ENCODE peak calls at places on chromosomes 6 and 20, in eight cellular contexts. M is cardiac muscle cell; H is ovary; P is CD8-positive, alpha-beta memory T cell; Q is lung; J is effector memory CD4-positive, alpha-beta T cell; L is prostate gland; G is thoracic aorta. T is an unnamed sample.

GRCh38 chr6:30974488-30975252 is 8.8 kb upstream of the MUC21 start:
- DNase-seq in M (no peak), H (no peak), P (no peak), Q (no peak), J (no peak), L (no peak), G (no peak), T (no peak)

GRCh38 chr20:44706371-44707258 is 8.6 kb upstream of the CCN5 start:
- DNase-seq in M (no peak), H (peak; percentile 42), P (no peak), Q (no peak), J (no peak), L (no peak), G (peak; percentile 76), T (peak; percentile 78)

GRCh38 chr20:2692036-2692885 is at the start of gene EBF4:
- DNase-seq in M (peak; percentile 50), H (peak; percentile 86), P (peak; percentile 22), Q (no peak), J (peak; percentile 3), L (peak; percentile 63), G (no peak), T (no peak)

GRCh38 chr6:125197795-125198269 is 44.3 kb downstream of the TPD52L1 start:
- DNase-seq in M (peak; percentile 78), H (peak; percentile 70), P (no peak), Q (peak; percentile 81), J (no peak), L (peak; percentile 59), G (peak; percentile 54), T (peak; percentile 88)

GRCh38 chr20:48286571-48287551 is 501.6 kb upstream of the SULF2 start:
- DNase-seq in M (peak; percentile 48), H (peak; percentile 71), P (no peak), Q (no peak), J (no peak), L (no peak), G (no peak), T (no peak)

GRCh38 chr20:63463400-63464288 is 8.8 kb downstream of the KCNQ2 start:
- DNase-seq in M (no peak), H (no peak), P (no peak), Q (no peak), J (no peak), L (no peak), G (no peak), T (no peak)

GRCh38 chr6:79230149-79230548 is 4.3 kb downstream of the HMGN3 start:
- DNase-seq in M (peak; percentile 16), H (no peak), P (no peak), Q (no peak), J (no peak), L (no peak), G (no peak), T (no peak)

GRCh38 chr20:37226889-37227288 is 34.7 kb downstream of the GHRH start:
- DNase-seq in M (peak; percentile 73), H (peak; percentile 58), P (no peak), Q (peak; percentile 38), J (no peak), L (no peak), G (no peak), T (peak; percentile 33)

GRCh38 chr20:15561707-15562106 is 1011.5 kb downstream of the KIF16B start:
- DNase-seq in M (no peak), H (no peak), P (no peak), Q (no peak), J (no peak), L (no peak), G (no peak), T (no peak)

GRCh38 chr6:16174368-16175078 is 45.6 kb downstream of the MYLIP start:
- DNase-seq in M (no peak), H (no peak), P (no peak), Q (no peak), J (no peak), L (no peak), G (no peak), T (no peak)

GRCh38 chr6:28648035-28648877 is 122.6 kb downstream of the GPX5 start:
- DNase-seq in M (peak; percentile 81), H (peak; percentile 46), P (no peak), Q (no peak), J (no peak), L (peak; percentile 12), G (no peak), T (no peak)

GRCh38 chr20:57851025-57851682 is 141.3 kb upstream of the PMEPA1 start:
- DNase-seq in M (no peak), H (no peak), P (no peak), Q (no peak), J (no peak), L (no peak), G (no peak), T (no peak)

GRCh38 chr20:11447371-11448100 is 470.2 kb upstream of the BTBD3 start:
- DNase-seq in M (no peak), H (no peak), P (no peak), Q (no peak), J (no peak), L (no peak), G (no peak), T (no peak)

GRCh38 chr20:50112512-50113419 is at the start of gene UBE2V1:
- DNase-seq in M (peak; percentile 93), H (peak; percentile 90), P (peak; percentile 86), Q (peak; percentile 90), J (peak; percentile 80), L (peak; percentile 89), G (peak; percentile 67), T (peak; percentile 88)

GRCh38 chr6:53794720-53795253 is at the start of gene LRRC1:
- DNase-seq in M (peak; percentile 93), H (peak; percentile 96), P (peak; percentile 81), Q (peak; percentile 91), J (peak; percentile 73), L (peak; percentile 90), G (peak; percentile 51), T (peak; percentile 57)

GRCh38 chr20:46006031-46006430 is 2.7 kb upstream of the MMP9 start:
- DNase-seq in M (no peak), H (no peak), P (no peak), Q (no peak), J (no peak), L (no peak), G (no peak), T (no peak)

GRCh38 chr20:52340036-52340634 is 148.6 kb upstream of the ZFP64 start:
- DNase-seq in M (peak; percentile 4), H (no peak), P (no peak), Q (no peak), J (no peak), L (no peak), G (no peak), T (no peak)

GRCh38 chr6:24274441-24275083 is 83.3 kb downstream of the DCDC2 start:
- DNase-seq in M (peak; percentile 37), H (no peak), P (no peak), Q (no peak), J (no peak), L (no peak), G (no peak), T (no peak)

GRCh38 chr6:162343196-162343901 is 384.2 kb downstream of the PRKN start:
- DNase-seq in M (peak; percentile 8), H (no peak), P (no peak), Q (no peak), J (no peak), L (no peak), G (no peak), T (no peak)

GRCh38 chr6:84065718-84066290 is 32.2 kb downstream of the MRAP2 start:
- DNase-seq in M (peak; percentile 45), H (no peak), P (no peak), Q (no peak), J (no peak), L (peak; percentile 51), G (no peak), T (no peak)

GRCh38 chr20:31934968-31935764 is 16.7 kb downstream of the PDRG1 start:
- DNase-seq in M (no peak), H (no peak), P (no peak), Q (no peak), J (no peak), L (no peak), G (no peak), T (no peak)

GRCh38 chr6:158993639-158994038 is 6.4 kb downstream of the RSPH3 start:
- DNase-seq in M (no peak), H (no peak), P (no peak), Q (no peak), J (no peak), L (no peak), G (no peak), T (no peak)

GRCh38 chr20:63044605-63045004 is 37.8 kb upstream of the BHLHE23 start:
- DNase-seq in M (no peak), H (no peak), P (no peak), Q (no peak), J (no peak), L (no peak), G (no peak), T (no peak)

GRCh38 chr20:10172998-10173655 is 45.5 kb upstream of the SNAP25 start:
- DNase-seq in M (no peak), H (no peak), P (no peak), Q (no peak), J (no peak), L (no peak), G (no peak), T (no peak)
- H3K4me3 ChIP-seq in M (no peak overlapping the region), H (no peak overlapping the region), P (no peak overlapping the region), Q (no peak overlapping the region), J (no peak overlapping the region), L (no peak overlapping the region), G (peak overlapping the region; percentile 78), T (no peak overlapping the region)

DNA sequence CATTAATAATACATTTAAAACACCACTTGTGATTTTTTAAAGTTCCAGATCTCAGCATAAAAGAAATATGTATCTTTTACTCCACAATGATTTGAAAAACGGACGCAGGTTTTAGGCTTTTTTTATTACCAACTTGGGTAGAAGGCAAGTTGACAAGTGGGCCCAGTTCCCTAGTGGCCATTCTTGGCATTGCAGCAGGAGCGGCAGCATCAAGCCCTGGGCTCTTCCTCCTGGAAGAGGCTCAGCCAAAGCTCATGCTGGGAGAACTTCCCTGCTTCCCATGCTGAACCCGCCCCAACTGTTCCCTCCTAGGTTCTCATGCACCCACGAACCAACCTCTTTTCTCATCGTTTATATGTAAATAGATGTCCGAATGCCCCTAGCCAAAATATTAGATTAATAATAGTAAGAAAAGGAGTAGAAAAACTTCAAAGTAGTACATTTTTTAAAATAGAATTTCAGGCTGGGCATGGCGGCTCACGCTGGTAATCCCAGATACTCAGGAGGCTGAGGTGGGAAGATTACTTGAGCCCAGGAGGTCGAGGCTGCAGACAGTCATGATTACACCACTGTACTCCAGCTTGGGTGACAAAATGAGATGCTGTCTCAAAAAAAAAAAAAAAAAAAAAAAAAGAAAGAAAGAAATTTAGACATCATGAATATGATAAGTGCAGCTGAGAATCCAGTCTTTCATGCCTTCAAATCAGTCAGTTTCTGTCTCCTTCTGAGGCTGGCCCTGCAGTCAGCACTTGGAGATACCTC is 18.2 kb upstream of the MYB start:
- DNase-seq in M (peak; percentile 54), H (no peak), P (peak; percentile 11), Q (no peak), J (no peak), L (no peak), G (no peak), T (no peak)
- H3K27ac ChIP-seq in M (no peak overlapping the region), H (no peak overlapping the region), P (no peak overlapping the region), Q (no peak overlapping the region), J (no peak overlapping the region), L (no peak overlapping the region), G (no peak overlapping the region), T (no peak overlapping the region)

GRCh38 chr6:67811239-67812037 is 823.6 kb upstream of the ADGRB3 start:
- DNase-seq in M (peak; percentile 29), H (no peak), P (no peak), Q (no peak), J (no peak), L (no peak), G (no peak), T (no peak)
- H3K9me3 ChIP-seq in M (peaks cover 4% of the 10 kb centered on the region), H (no peaks in the 10 kb centered on the region), P (peaks cover 5% of the 10 kb centered on the region), Q (peaks cover 3% of the 10 kb centered on the region), J (no peaks in the 10 kb centered on the region), L (no peaks in the 10 kb centered on the region), G (peaks cover 7% of the 10 kb centered on the region), T (no peaks in the 10 kb centered on the region)

GRCh38 chr6:44003345-44004061 is 123.7 kb downstream of the MRPL14 start:
- DNase-seq in M (no peak), H (peak; percentile 14), P (no peak), Q (no peak), J (no peak), L (no peak), G (no peak), T (no peak)
- H3K4me3 ChIP-seq in M (peak overlapping the region; percentile 12), H (no peak overlapping the region), P (peak overlapping the region; percentile 39), Q (no peak overlapping the region), J (peak overlapping the region; percentile 54), L (no peak overlapping the region), G (peak overlapping the region; percentile 67), T (peak overlapping the region; percentile 36)